ENCODE peak calls at places on chromosomes 12 and 14, in eight cellular contexts. Q is HFFc6, D is dorsolateral prefrontal cortex, X is activated B cell treated with CpG ODN at 0.5 μM for 24 hours, M is A549, Z is endodermal cell, K is BE2C, G is lower lobe of right lung. T is an unnamed sample.

GRCh38 chr14:72849222-72849621 is 44.7 kb downstream of the DPF3 start:
- DNase-seq in K (no peak), G (no peak), M (no peak), Q (no peak), X (no peak), Z (no peak), D (no peak), T (no peak)

GRCh38 chr12:30201301-30202160 is 417.8 kb upstream of the TMTC1 start:
- DNase-seq in G (no peak), Q (no peak), X (no peak), D (no peak), K (peak), Z (no peak), M (no peak), T (no peak)

GRCh38 chr12:10771132-10771733 is 31.2 kb downstream of the TAS2R7 start:
- DNase-seq in Z (no peak), M (peak), D (no peak), K (no peak), Q (peak), X (no peak), G (no peak), T (no peak)

GRCh38 chr12:44696542-44696941 is 179.6 kb downstream of the NELL2 start:
- DNase-seq in X (no peak), D (no peak), M (no peak), Q (no peak), Z (no peak), G (no peak), K (no peak), T (no peak)

GRCh38 chr12:120720234-120720968 is 5.2 kb upstream of the ACADS start:
- DNase-seq in Z (no peak), G (no peak), D (peak), K (peak), X (no peak), M (no peak), Q (peak), T (no peak)

GRCh38 chr12:57390174-57390573 is 40.7 kb downstream of the R3HDM2 start:
- DNase-seq in D (no peak), K (no peak), M (no peak), G (no peak), Z (no peak), X (no peak), Q (no peak), T (no peak)

GRCh38 chr12:132406498-132407461 is 77.4 kb upstream of the GALNT9 start:
- DNase-seq in D (no peak), K (no peak), Q (no peak), M (no peak), X (no peak), Z (no peak), G (no peak), T (no peak)

GRCh38 chr12:85029456-85029855 is 6.6 kb downstream of the TSPAN19 start:
- DNase-seq in Z (no peak), G (no peak), X (no peak), Q (peak), K (no peak), D (no peak), M (peak), T (no peak)

GRCh38 chr12:14776236-14776959 is 26.9 kb downstream of the WBP11 start:
- DNase-seq in D (no peak), Q (peak), G (no peak), X (no peak), K (no peak), M (no peak), Z (no peak), T (no peak)

GRCh38 chr14:75422169-75422568 is 5.7 kb upstream of the JDP2 start:
- DNase-seq in X (no peak), K (no peak), G (no peak), D (no peak), M (peak), Z (no peak), Q (peak), T (no peak)

GRCh38 chr12:68267892-68268396 is 14.5 kb upstream of the IL22 start:
- DNase-seq in Z (peak), Q (peak), M (no peak), K (no peak), D (no peak), X (no peak), G (no peak), T (no peak)

GRCh38 chr12:132423251-132424117 is 66.5 kb upstream of the FBRSL1 start:
- DNase-seq in Z (peak), K (peak), D (no peak), Q (no peak), M (peak), G (no peak), X (no peak), T (no peak)

GRCh38 chr14:90903101-90903500 is 86.9 kb upstream of the TTC7B start:
- DNase-seq in Q (peak), X (no peak), D (peak), K (peak), G (no peak), Z (peak), M (peak), T (peak)

GRCh38 chr14:21070083-21070609 is at the start of gene ARHGEF40:
- DNase-seq in Z (peak), G (peak), Q (no peak), K (peak), M (peak), D (peak), X (peak), T (no peak)

GRCh38 chr12:68336754-68337343 is 4.7 kb upstream of the MDM1 start:
- DNase-seq in K (peak), M (no peak), Q (no peak), G (no peak), X (no peak), D (no peak), Z (no peak), T (no peak)

GRCh38 chr12:13173537-13173936 is 23.0 kb upstream of the EMP1 start:
- DNase-seq in K (no peak), M (no peak), Q (peak), Z (peak), X (peak), G (peak), D (no peak), T (no peak)

GRCh38 chr12:121839106-121839992 is 19.3 kb downstream of the HPD start:
- DNase-seq in D (peak), X (peak), Q (peak), K (peak), G (peak), M (peak), Z (peak), T (peak)

GRCh38 chr12:57091633-57092528 is 3.0 kb downstream of the NAB2 start:
- DNase-seq in X (no peak), Z (no peak), Q (no peak), D (no peak), G (no peak), M (no peak), K (no peak), T (no peak)

GRCh38 chr12:52355181-52355580 is 12.1 kb downstream of the KRT85 start:
- DNase-seq in M (no peak), Q (peak), Z (no peak), D (peak), X (no peak), K (no peak), G (no peak), T (no peak)

GRCh38 chr12:50285253-50285652 is 1.9 kb upstream of the LIMA1 start:
- DNase-seq in X (no peak), D (no peak), G (no peak), Z (no peak), M (no peak), K (no peak), Q (no peak), T (no peak)

GRCh38 chr12:124979568-124979967 is 9.4 kb downstream of the DHX37 start:
- DNase-seq in K (no peak), Z (peak), M (no peak), G (no peak), D (no peak), X (no peak), Q (no peak), T (no peak)

GRCh38 chr14:88492272-88493089 is 62.3 kb downstream of the PTPN21 start:
- DNase-seq in X (peak), Q (peak), M (peak), K (peak), D (no peak), Z (peak), G (no peak), T (peak)

GRCh38 chr12:121010860-121011259 is 5.4 kb downstream of the C12orf43 start:
- DNase-seq in D (no peak), X (no peak), M (no peak), Z (no peak), Q (no peak), G (no peak), K (no peak), T (no peak)

GRCh38 chr14:98622208-98623051 is 649.6 kb downstream of the BCL11B start:
- DNase-seq in G (no peak), D (no peak), M (no peak), K (no peak), X (no peak), Z (no peak), Q (no peak), T (no peak)

GRCh38 chr12:126776047-126776446 is 1490.9 kb upstream of the TMEM132C start:
- DNase-seq in Q (no peak), Z (no peak), G (no peak), D (no peak), X (no peak), K (no peak), M (no peak), T (no peak)

GRCh38 chr12:26435005-26435404 is 239.6 kb downstream of the SSPN start:
- DNase-seq in Z (no peak), M (no peak), D (no peak), X (no peak), G (no peak), Q (no peak), K (no peak), T (no peak)

DNA sequence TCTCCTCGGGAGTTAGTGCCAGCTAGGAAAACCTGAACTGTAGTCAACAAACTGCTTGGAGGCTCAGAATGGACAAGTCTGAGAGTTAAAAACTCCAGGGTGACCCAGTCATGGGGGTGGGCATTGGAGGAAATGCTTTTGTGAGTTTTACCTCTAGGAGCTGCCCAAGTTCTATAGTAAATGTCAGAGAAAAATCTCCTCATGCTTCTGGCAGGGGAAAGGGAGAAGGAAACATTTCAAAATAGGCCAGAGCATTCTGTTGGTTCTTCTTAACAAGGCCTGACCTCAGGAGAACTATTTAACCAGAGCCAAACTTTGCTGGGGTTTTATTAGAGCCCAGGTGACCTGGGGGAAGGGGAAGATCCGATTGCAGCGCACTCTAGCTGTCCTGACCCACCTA is 12.3 kb downstream of the NINJ2 start:
- DNase-seq in D (no peak), K (no peak), Z (peak), G (no peak), Q (no peak), X (no peak), M (no peak), T (no peak)
- TF ChIP-seq CTCF in D (no peak), K (no peak), Z (peak), G (no peak), Q (no peak), X (no peak), M (no peak), T (no peak)

GRCh38 chr12:63844391-63845341 is at the start of gene SRGAP1:
- DNase-seq in K (peak), Q (peak), M (no peak), X (no peak), G (peak), D (peak), Z (peak), T (no peak)
- TF ChIP-seq CTCF in K (peak), Q (no peak), M (no peak), X (no peak), G (no peak), D (no peak), Z (no peak), T (no peak)

DNA sequence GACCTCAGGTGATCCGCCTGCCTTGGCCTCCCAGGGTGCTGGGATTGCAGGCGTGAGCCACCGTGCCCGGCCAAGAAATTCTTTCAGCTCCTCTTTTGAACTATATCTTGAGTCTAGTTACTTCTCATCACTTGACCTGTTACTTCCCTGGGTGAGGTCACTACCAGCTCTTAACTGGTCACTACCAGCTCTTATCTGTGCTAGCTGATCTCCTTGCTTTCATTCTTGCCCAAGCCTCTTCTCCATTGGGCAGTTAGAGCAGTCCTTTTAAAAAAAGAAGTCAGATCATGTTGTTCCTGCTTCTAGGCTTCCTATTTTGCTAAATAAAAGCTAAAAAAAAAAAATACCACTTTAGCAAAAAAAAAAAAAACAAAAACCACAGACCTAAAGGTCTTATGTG is 63.4 kb downstream of the RAD51B start:
- DNase-seq in M (no peak), Q (no peak), Z (no peak), D (no peak), K (no peak), G (no peak), X (no peak), T (no peak)
- TF ChIP-seq CTCF in M (no peak), Q (no peak), Z (no peak), D (no peak), K (no peak), G (no peak), X (no peak), T (no peak)

DNA sequence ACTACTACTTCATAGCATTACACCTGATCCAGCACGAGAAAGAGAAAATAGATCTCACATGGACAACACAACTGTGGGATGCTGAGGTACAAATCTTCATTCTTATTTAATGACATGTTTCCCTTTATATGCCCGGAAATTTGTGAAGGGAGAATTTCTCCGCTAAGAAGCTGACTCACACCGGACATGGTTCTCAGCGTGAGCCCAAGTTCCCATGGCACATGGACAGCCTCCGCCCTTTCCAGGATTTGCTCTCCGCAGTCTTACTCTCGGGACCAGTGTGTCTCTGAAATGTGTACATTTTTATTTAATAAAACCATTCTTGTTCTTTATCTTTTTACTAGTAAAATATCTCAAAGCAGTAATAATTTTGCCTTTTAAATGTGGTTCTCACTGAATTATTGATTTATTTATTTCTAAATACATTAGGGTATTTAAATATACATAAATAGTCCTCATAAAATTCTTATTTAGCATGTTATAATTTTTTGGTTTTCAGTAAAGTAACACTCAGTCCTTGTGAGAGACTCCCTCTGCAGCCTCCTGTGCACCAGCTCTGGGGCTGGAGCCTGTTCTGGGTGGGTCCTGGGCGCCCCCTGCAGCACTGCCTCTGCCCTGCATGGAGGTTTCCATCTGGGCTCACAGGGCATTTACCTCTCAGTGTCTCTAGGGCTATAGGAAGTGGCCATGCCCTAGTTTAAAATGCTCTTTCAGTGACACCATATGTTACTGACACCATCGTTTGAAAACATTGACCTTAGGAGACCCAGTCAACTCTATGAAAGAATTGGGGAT is 1155.0 kb downstream of the TMEM121 start:
- DNase-seq in Q (no peak), X (no peak), Z (no peak), K (no peak), G (no peak), M (no peak), D (no peak), T (no peak)
- TF ChIP-seq CTCF in Q (no peak), X (no peak), Z (no peak), K (peak), G (no peak), M (no peak), D (no peak), T (peak)

GRCh38 chr14:104818714-104819161 is 17.8 kb downstream of the ZBTB42 start:
- DNase-seq in X (no peak), M (no peak), Q (no peak), Z (peak), G (no peak), D (no peak), K (no peak), T (no peak)

GRCh38 chr14:104821229-104821945 is 20.5 kb downstream of the ZBTB42 start:
- DNase-seq in Z (no peak), M (no peak), D (no peak), K (no peak), X (no peak), G (no peak), Q (no peak), T (no peak)

GRCh38 chr14:104819361-104819771 is 18.5 kb downstream of the ZBTB42 start:
- DNase-seq in D (no peak), Z (peak), M (no peak), K (no peak), G (no peak), X (no peak), Q (no peak), T (no peak)

GRCh38 chr14:104821971-104822608 is 21.2 kb downstream of the ZBTB42 start:
- DNase-seq in G (no peak), K (no peak), Q (no peak), X (no peak), Z (peak), M (no peak), D (no peak), T (no peak)

GRCh38 chr14:104820669-104821228 is 19.8 kb downstream of the ZBTB42 start:
- DNase-seq in X (no peak), G (peak), Q (peak), D (peak), K (peak), Z (peak), M (peak), T (no peak)
- TF ChIP-seq CTCF in X (no peak), G (peak), Q (peak), D (peak), K (peak), Z (peak), M (no peak), T (no peak)

DNA sequence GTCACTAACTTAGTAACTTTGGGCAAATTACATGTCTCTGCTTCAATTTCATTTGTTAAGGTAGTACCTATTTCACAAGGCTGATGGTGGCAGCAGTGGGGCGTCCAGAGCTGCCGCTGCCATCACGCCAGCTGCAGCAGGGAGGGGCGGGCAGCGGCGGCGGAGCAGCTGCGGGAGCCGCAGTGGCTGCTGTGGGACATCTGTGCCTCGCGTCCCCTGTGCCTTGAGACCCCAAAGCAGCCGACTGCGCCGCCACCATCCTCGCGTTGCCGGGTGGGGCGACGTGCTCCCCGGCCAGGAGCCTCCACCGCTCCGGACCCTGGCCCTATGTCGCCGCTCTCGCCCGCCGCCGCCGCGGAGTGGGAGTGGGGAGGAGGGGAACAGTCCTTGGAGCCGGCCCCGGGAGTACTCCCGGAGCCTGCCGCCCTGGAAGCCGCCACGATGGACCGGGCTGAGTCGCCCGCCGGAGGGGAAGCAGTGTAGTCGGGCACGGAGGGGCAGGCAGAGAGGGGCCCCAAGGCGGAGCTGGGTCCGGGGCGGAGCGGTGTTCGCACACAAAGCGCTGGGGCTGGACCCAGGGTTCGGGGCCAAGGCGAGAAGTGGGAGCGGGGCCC is 51.4 kb downstream of the A2M start:
- DNase-seq in D (peak), G (peak), Z (peak), M (peak), X (peak), Q (no peak), K (peak), T (no peak)
- TF ChIP-seq CTCF in D (peak), G (peak), Z (peak), M (peak), X (no peak), Q (no peak), K (peak), T (peak)

DNA sequence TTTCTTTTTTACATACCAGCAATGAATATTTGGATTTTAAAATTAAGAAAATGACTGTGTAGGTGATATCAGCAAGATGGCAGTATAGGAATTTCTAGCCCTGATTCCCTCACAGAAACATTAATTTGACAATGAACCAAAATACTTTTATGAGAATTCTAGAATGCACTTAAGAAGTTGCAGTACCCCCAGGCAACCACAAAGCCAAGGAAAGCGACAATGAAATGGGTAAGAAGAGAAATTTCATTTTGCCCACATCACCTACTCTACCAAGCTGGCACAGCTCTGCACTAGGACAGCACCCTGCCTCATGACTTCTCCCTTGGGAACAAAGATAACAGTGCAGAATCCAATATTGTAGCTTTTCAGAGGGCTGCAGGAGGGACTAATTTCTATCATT is 6.6 kb downstream of the OR9K2 start:
- DNase-seq in Q (no peak), G (no peak), K (no peak), Z (no peak), X (no peak), D (no peak), M (no peak), T (no peak)
- TF ChIP-seq CTCF in Q (peak), G (no peak), K (peak), Z (peak), X (no peak), D (no peak), M (no peak), T (no peak)